ENCODE peak calls at places on chromosomes 6 and 20, in four cellular contexts. Z, G, V and A are unnamed samples.

GRCh38 chr6:163415620-163416379 is 1.3 kb downstream of the QKI start:
- DNase-seq in V (peak; percentile 44), G (peak; percentile 52), Z (peak; percentile 64), A (peak; percentile 49)

GRCh38 chr20:1371235-1371782 is 21.5 kb downstream of the FKBP1A start:
- DNase-seq in V (no peak), Z (no peak), G (no peak), A (no peak)

GRCh38 chr6:139553916-139554315 is 179.5 kb upstream of the CITED2 start:
- DNase-seq in Z (no peak), G (no peak), V (no peak), A (no peak)

GRCh38 chr6:37667050-37667814 is 30.5 kb downstream of the MDGA1 start:
- DNase-seq in Z (no peak), V (peak; percentile 38), G (no peak), A (no peak)

GRCh38 chr20:57219071-57219677 is 47.3 kb downstream of the BMP7 start:
- DNase-seq in G (no peak), V (no peak), Z (no peak), A (no peak)

GRCh38 chr6:37171141-37171969 is 1.4 kb downstream of the PIM1 start:
- DNase-seq in Z (peak; percentile 46), G (peak; percentile 71), V (no peak), A (peak; percentile 80)

GRCh38 chr20:25470045-25470444 is 62.6 kb downstream of the GINS1 start:
- DNase-seq in Z (peak; percentile 62), V (peak; percentile 60), G (no peak), A (no peak)

GRCh38 chr20:37559312-37560027 is 31.8 kb upstream of the BLCAP start:
- DNase-seq in Z (no peak), G (no peak), V (no peak), A (no peak)

GRCh38 chr20:24703284-24703610 is 233.8 kb downstream of the SYNDIG1 start:
- DNase-seq in G (no peak), V (no peak), Z (no peak), A (no peak)

GRCh38 chr6:148472495-148473105 is 130.0 kb downstream of the SASH1 start:
- DNase-seq in Z (no peak), G (no peak), V (no peak), A (no peak)

GRCh38 chr6:152268846-152269442 is 368.2 kb downstream of the SYNE1 start:
- DNase-seq in Z (no peak), V (no peak), G (no peak), A (no peak)

GRCh38 chr6:132780770-132781371 is 17.6 kb downstream of the SLC18B1 start:
- DNase-seq in Z (no peak), G (no peak), V (peak; percentile 22), A (no peak)

GRCh38 chr6:158408552-158409130 is 96.4 kb downstream of the TULP4 start:
- DNase-seq in G (peak; percentile 36), V (no peak), Z (peak; percentile 61), A (peak; percentile 82)

GRCh38 chr6:90256698-90257485 is 39.8 kb downstream of the BACH2 start:
- DNase-seq in Z (no peak), G (no peak), V (no peak), A (no peak)

GRCh38 chr6:25886066-25886465 is 12.0 kb upstream of the SLC17A3 start:
- DNase-seq in V (no peak), G (no peak), Z (no peak), A (no peak)

GRCh38 chr6:25883991-25884390 is 9.9 kb upstream of the SLC17A3 start:
- DNase-seq in G (peak; percentile 17), Z (no peak), V (peak; percentile 74), A (no peak)

GRCh38 chr6:25882066-25882496 is 8.0 kb upstream of the SLC17A3 start:
- DNase-seq in G (no peak), V (peak; percentile 77), Z (no peak), A (peak; percentile 18)

GRCh38 chr6:25880601-25881000 is 6.6 kb upstream of the SLC17A3 start:
- DNase-seq in Z (no peak), G (no peak), V (no peak), A (no peak)

DNA sequence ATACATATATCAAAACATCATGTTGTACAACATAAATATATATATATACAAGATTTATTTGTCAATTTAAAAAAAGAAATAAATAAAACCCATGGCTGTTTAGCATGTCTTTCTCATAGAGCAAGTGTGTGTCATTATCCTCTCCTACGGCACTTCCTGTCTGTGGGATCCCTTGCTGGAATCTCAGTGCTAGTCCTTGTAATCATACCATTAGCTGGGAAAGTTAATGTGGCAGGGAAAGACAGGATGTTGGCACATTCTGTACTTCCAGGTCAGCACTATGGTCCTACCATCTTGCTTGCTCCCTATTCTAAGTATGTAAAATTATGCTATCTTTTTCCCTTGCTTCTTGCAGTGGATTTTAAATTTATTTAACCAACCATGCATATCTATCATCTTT is 9.5 kb upstream of the SLC17A3 start:
- DNase-seq in G (no peak), V (no peak), Z (no peak), A (no peak)
- H3K4me3 ChIP-seq in G (no peak overlapping the region), V (no peak overlapping the region), Z (no peak overlapping the region), A (no peak overlapping the region)

DNA sequence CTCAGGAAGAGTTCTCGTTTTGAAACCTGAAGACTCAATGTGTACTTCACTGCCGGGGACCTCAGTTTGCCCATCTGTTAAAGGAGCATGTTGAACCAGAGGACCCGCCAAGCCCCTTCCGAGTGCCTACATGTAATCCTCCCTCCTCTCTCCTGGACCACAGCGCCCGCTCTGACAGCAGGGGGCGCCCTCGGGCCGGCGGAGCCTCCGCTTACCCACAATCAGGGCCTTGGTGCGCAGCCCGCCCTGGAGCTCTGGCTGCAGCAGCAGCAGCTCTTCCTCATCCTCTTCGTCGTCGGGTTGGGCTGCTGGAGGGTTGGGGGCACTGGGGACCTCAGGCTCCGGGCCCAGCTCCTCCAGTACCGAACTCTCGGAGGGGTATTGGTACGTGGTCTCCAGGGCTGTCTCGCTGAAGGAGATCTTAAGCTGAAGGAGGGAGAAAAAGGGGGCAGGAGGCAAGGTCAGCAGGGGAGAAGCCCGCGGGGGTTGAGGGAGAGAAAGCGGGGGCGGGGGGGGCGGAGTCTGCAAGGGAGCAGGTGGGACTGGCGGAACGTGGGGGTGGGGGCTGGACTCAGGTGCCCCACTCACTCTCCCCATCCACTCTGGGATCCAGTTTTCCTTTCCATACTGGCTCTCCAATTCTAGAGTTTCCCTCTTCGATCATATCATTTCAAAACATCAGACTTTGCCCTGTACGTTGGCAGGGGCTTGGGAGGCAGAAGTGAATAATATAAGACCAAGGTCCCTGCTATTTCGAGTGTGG is 6.3 kb upstream of the DHX16 start:
- DNase-seq in V (peak; percentile 76), Z (peak; percentile 90), G (peak; percentile 88), A (peak; percentile 87)
- H3K4me3 ChIP-seq in V (peak overlapping the region; percentile 19), Z (peak overlapping the region; percentile 32), G (peak overlapping the region; percentile 85), A (no peak overlapping the region)

DNA sequence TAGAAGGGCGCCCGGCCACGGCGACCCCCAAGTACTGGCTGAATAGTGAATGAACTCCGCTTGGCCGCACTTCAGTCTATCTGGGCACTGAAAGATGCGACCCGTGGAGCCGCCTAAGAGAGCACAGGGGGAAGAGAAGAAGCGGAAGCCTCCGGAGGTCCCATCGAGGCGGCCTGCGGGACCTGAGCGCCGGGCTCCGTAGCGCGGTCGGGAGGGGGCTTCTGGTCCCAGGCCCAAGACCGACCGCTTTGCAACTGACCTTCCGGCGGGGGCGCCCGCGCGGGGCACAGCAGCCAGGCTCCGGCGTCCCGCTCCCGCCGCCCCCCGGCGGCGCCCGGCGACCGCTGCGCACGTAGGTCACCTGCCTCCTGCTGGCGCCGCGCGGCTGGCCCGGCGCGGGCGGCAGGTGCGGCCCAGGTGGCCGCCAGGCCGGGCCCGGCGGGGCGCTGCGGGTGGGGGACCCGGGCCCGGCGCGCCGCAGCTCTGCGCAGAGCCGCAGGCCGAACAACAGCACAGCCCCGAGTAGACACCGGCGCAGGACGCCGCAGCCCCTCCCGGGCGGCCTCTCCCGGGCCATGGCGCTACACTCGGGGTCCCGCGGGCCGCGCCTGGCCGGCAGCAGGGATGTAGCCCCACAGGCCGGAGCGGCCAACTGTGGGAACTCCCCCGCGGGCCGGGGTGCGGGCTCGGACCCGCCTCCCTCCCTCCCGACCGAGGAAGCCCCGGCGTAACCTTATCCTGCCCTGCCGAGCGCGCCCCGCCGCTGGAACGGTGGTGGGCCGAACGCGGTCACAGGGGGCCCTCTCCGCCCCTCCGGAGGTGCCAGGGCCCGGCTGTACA is at the start of gene METTL24:
- DNase-seq in G (peak; percentile 16), V (no peak), Z (peak; percentile 85), A (peak; percentile 71)
- H3K4me3 ChIP-seq in G (peak within 1 kb of the TSS; percentile 64), V (peak within 1 kb of the TSS; percentile 41), Z (no peak within 1 kb of the TSS), A (peak within 1 kb of the TSS; percentile 91)

DNA sequence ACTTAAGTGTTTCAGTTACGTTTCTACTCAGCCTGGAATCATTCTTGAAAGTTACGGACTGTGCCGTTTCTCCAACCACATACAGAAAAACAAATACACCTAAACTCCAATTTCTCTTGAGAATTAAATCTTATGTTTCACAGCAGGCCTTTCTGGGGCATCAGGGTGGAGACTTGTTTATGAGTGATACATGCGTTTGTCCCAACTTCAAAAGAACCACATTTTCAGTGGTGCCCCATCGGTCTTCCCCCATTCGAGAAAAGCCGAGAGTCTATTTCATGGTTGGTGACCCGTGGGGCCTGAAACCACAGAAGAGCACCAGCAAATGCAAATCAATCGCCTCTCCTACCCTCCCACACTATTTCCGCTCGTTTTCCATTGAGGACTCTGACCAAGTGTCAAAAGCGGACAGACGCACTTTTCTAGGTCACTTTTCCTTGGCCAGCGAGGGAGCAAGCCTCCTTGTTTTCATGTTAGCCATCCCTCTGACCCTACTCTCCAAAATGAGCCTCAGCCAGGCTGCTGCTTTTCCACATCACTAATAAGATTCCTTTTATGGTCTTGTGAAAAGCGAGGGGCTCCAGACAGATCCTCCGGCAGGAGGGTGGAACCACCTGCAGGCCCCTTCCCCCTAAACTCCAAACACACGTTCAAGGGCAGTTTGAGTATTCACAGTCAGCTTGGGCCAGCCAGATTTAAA is 3.1 kb downstream of the JAG1 start:
- DNase-seq in V (no peak), G (no peak), Z (no peak), A (no peak)
- H3K4me3 ChIP-seq in V (peak overlapping the region; percentile 92), G (peak overlapping the region; percentile 97), Z (peak overlapping the region; percentile 89), A (peak overlapping the region; percentile 73)